ENCODE peak calls at places on chromosomes 2 and 18, in seven cellular contexts. K is NCI-H1105, O is Ammon's horn, R is astrocyte of the cerebellum, Q is GOT3, T is WTC11, C is foreskin fibroblast. M is an unnamed sample.

GRCh38 chr2:685421-685820 is 8.2 kb upstream of the TMEM18 start:
- DNase-seq in O (no peak), K (no peak), R (no peak), Q (no peak), C (no peak), T (no peak), M (no peak)

GRCh38 chr2:128606837-128607236 is 288.2 kb upstream of the HS6ST1 start:
- DNase-seq in R (no peak), O (no peak), T (no peak), Q (no peak), C (no peak), K (no peak), M (no peak)

GRCh38 chr2:141341444-141341843 is 789.4 kb downstream of the LRP1B start:
- DNase-seq in C (peak; percentile 85), O (no peak), R (peak; percentile 97), T (no peak), K (no peak), Q (no peak), M (no peak)

GRCh38 chr18:950882-951539 is 46.3 kb downstream of the ADCYAP1 start:
- DNase-seq in Q (no peak), K (no peak), T (no peak), O (no peak), C (no peak), R (no peak), M (no peak)

GRCh38 chr2:85251070-85251616 is 76.6 kb downstream of the TGOLN2 start:
- DNase-seq in Q (no peak), C (no peak), T (no peak), R (no peak), K (no peak), O (no peak), M (no peak)

GRCh38 chr18:49017813-49018552 is 67.2 kb upstream of the SMAD7 start:
- DNase-seq in R (no peak), K (no peak), C (no peak), O (no peak), T (no peak), Q (no peak), M (no peak)

GRCh38 chr2:85540131-85540587 is 1.2 kb downstream of the MAT2A start:
- DNase-seq in Q (no peak), T (no peak), K (no peak), O (no peak), C (no peak), R (no peak), M (no peak)

GRCh38 chr2:128318776-128319456 is at the start of gene HS6ST1:
- DNase-seq in K (peak; percentile 68), O (peak; percentile 92), C (peak; percentile 79), T (peak; percentile 85), Q (peak; percentile 36), R (no peak), M (peak; percentile 75)

GRCh38 chr2:5464657-5465056 is 227.5 kb upstream of the SOX11 start:
- DNase-seq in O (no peak), Q (no peak), R (no peak), T (no peak), K (no peak), C (no peak), M (no peak)

GRCh38 chr2:166410828-166411472 is 35.2 kb upstream of the SCN9A start:
- DNase-seq in T (no peak), O (no peak), R (peak; percentile 29), K (no peak), C (peak; percentile 92), Q (no peak), M (no peak)

GRCh38 chr2:4679391-4679790 is 976.0 kb downstream of the DCDC2C start:
- DNase-seq in Q (no peak), K (no peak), C (no peak), T (no peak), R (no peak), O (no peak), M (no peak)

GRCh38 chr2:8120979-8121825 is 560.7 kb upstream of the ID2 start:
- DNase-seq in O (no peak), K (no peak), R (no peak), Q (no peak), C (no peak), T (no peak), M (no peak)

GRCh38 chr2:109510136-109511028 is 103.4 kb downstream of the SEPTIN10 start:
- DNase-seq in C (peak; percentile 58), R (peak; percentile 56), O (peak; percentile 81), K (peak; percentile 59), Q (peak; percentile 36), T (peak; percentile 82), M (peak; percentile 71)

GRCh38 chr18:49922228-49922627 is 108.9 kb upstream of the ACAA2 start:
- DNase-seq in T (no peak), Q (no peak), C (no peak), K (no peak), R (no peak), O (no peak), M (no peak)

GRCh38 chr2:126657636-126658315 is 1.8 kb downstream of the GYPC start:
- DNase-seq in Q (peak; percentile 76), R (peak; percentile 93), C (peak; percentile 99), T (peak; percentile 66), K (no peak), O (peak; percentile 57), M (no peak)

GRCh38 chr2:118058979-118059378 is 29.3 kb upstream of the INSIG2 start:
- DNase-seq in C (no peak), Q (no peak), O (no peak), K (no peak), T (no peak), R (peak; percentile 46), M (no peak)

GRCh38 chr2:234032301-234032856 is 18.1 kb upstream of the SPP2 start:
- DNase-seq in O (no peak), T (no peak), Q (peak; percentile 38), R (peak; percentile 75), K (no peak), C (peak; percentile 93), M (no peak)

GRCh38 chr2:201959198-201959597 is 74.5 kb upstream of the FZD7 start:
- DNase-seq in K (no peak), R (no peak), Q (no peak), C (no peak), O (no peak), T (no peak), M (no peak)

GRCh38 chr2:172091626-172092566 is 6.6 kb downstream of the DLX1 start:
- DNase-seq in T (no peak), K (peak; percentile 83), R (no peak), O (no peak), Q (no peak), C (no peak), M (no peak)

GRCh38 chr2:142347751-142348150 is 216.9 kb upstream of the LRP1B start:
- DNase-seq in R (no peak), K (no peak), T (no peak), O (no peak), C (no peak), Q (no peak), M (no peak)

GRCh38 chr18:2917255-2918047 is 70.6 kb downstream of the EMILIN2 start:
- DNase-seq in T (no peak), O (no peak), K (no peak), C (no peak), Q (no peak), R (no peak), M (no peak)